ENCODE peak calls at places on chromosomes 12 and 14, in seven cellular contexts. O is endothelial cell of umbilical vein, B is cardiac muscle cell, Z is tibial artery, X is HCT116, W is HepG2, R is brain microvascular endothelial cell. E is an unnamed sample.

GRCh38 chr12:64010069-64010686 is 165.7 kb downstream of the SRGAP1 start:
- DNase-seq in R (peak; percentile 81), X (no peak), B (peak; percentile 35), O (no peak), W (peak; percentile 74), Z (no peak), E (no peak)

GRCh38 chr14:53032161-53032803 is 81.4 kb upstream of the FERMT2 start:
- DNase-seq in O (peak; percentile 7), W (peak; percentile 69), R (peak; percentile 86), Z (no peak), X (peak; percentile 40), B (peak; percentile 87), E (no peak)

GRCh38 chr12:52076811-52077210 is 2.7 kb upstream of the SMIM41 start:
- DNase-seq in W (no peak), B (no peak), Z (no peak), O (no peak), R (no peak), X (no peak), E (no peak)

GRCh38 chr12:30926243-30927209 is at the start of gene TSPAN11:
- DNase-seq in B (peak; percentile 47), R (peak; percentile 12), O (peak; percentile 48), Z (peak; percentile 59), X (no peak), W (no peak), E (peak; percentile 14)

GRCh38 chr14:93049295-93049694 is 66.4 kb downstream of the ITPK1 start:
- DNase-seq in X (no peak), Z (no peak), R (no peak), O (peak; percentile 33), B (no peak), W (no peak), E (no peak)

GRCh38 chr12:122951406-122951805 is 14.9 kb downstream of the ABCB9 start:
- DNase-seq in W (peak; percentile 38), Z (no peak), X (peak; percentile 37), B (no peak), R (peak; percentile 59), O (peak; percentile 56), E (no peak)

GRCh38 chr14:54177009-54177408 is 219.8 kb upstream of the CDKN3 start:
- DNase-seq in R (no peak), O (peak; percentile 41), W (no peak), B (no peak), X (no peak), Z (no peak), E (no peak)

GRCh38 chr12:130382818-130383217 is 45.1 kb downstream of the PIWIL1 start:
- DNase-seq in X (no peak), B (no peak), O (no peak), R (no peak), W (no peak), Z (no peak), E (no peak)

GRCh38 chr12:91043408-91043807 is 14.4 kb downstream of the KERA start:
- DNase-seq in W (no peak), R (no peak), X (no peak), O (no peak), B (no peak), Z (no peak), E (no peak)

GRCh38 chr12:117518594-117519270 is 157.3 kb upstream of the NOS1 start:
- DNase-seq in O (no peak), W (peak; percentile 88), R (no peak), X (no peak), Z (no peak), B (no peak), E (no peak)

GRCh38 chr14:104399432-104400155 is 180.0 kb upstream of the C14orf180 start:
- DNase-seq in R (no peak), O (no peak), Z (no peak), B (no peak), X (no peak), W (no peak), E (no peak)

GRCh38 chr12:76024942-76025600 is 6.5 kb downstream of the PHLDA1 start:
- DNase-seq in Z (no peak), B (peak; percentile 81), O (peak; percentile 42), R (peak; percentile 68), W (no peak), X (no peak), E (no peak)

GRCh38 chr14:26138764-26139445 is 458.9 kb downstream of the NOVA1 start:
- DNase-seq in Z (no peak), R (peak; percentile 6), W (no peak), B (peak; percentile 46), O (peak; percentile 83), X (no peak), E (no peak)

DNA sequence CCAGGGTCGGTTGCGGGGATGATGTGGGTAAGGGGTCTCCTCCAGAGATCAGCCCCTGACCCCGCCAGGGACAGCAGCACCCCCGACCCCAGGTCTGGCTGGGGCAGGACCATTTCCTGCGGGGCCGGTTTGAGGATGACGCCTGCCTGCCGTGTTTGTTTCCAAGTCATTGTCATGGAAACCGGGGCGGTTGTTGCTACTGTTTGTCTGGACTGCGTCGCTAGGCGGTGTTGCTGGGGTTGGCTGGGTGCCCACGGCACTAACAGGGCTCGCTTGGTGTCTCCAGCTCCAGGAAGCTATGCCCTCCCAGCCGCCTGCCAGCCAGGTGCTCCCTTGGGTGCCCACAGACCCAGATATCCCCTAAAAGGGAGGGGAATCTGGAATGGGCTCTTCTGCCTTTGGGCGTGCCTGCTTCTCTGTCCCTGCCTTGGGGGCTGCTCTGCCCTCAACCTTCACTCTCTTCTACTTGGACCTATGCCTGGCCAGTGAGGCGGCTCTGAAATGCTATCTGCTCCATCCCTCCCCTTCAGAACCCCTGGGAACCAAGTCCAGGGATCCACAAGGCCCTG is 4.7 kb upstream of the CRIP1 start:
- DNase-seq in Z (peak; percentile 98), X (peak; percentile 95), R (peak; percentile 98), O (peak; percentile 97), W (peak; percentile 93), B (peak; percentile 98), E (peak; percentile 82)
- H3K27me3 ChIP-seq in Z (no peaks in the 10 kb centered on the region), X (no peaks in the 10 kb centered on the region), R (peaks cover 8% of the 10 kb centered on the region), O (no peaks in the 10 kb centered on the region), W (peaks cover 32% of the 10 kb centered on the region), B (peaks cover 14% of the 10 kb centered on the region), E (no peaks in the 10 kb centered on the region)

DNA sequence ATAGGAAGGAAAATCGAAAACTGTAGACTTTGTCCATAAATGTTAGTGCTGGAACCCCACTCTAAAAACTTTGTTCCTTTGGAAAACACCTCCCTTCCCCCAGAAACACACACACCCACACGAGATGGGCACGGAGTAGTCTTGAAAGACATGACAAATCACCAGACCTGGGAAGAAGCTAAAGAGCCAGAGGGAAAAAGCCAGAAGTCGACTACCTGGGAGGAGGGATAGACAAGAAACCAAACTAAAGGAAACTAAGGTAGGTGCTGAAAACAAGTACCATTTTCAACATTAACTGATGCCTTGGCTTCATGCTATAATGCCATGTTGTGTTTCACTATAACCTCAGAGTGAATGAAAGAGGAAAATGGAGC is 899 bp upstream of the NANOG start:
- DNase-seq in Z (no peak), O (no peak), W (no peak), B (no peak), X (no peak), R (no peak), E (no peak)
- H3K4me3 ChIP-seq in Z (no peak overlapping the region), O (no peak overlapping the region), W (no peak overlapping the region), B (no peak overlapping the region), X (no peak overlapping the region), R (no peak overlapping the region), E (no peak overlapping the region)

GRCh38 chr12:29187756-29188155 is 38.7 kb downstream of the FAR2 start:
- DNase-seq in O (no peak), B (peak; percentile 79), Z (no peak), X (no peak), W (no peak), R (no peak), E (no peak)
- H3K36me3 ChIP-seq in O (no peaks in the 10 kb centered on the region), B (no peaks in the 10 kb centered on the region), Z (no peaks in the 10 kb centered on the region), X (no peaks in the 10 kb centered on the region), W (no peaks in the 10 kb centered on the region), R (no peaks in the 10 kb centered on the region), E (no peaks in the 10 kb centered on the region)

GRCh38 chr14:47678993-47679392 is 3.6 kb upstream of the MDGA2 start:
- DNase-seq in R (no peak), W (no peak), X (no peak), O (no peak), B (no peak), Z (no peak), E (no peak)

GRCh38 chr14:47675489-47676300 is at the start of gene MDGA2:
- DNase-seq in Z (no peak), X (no peak), O (no peak), R (peak; percentile 26), B (peak; percentile 21), W (no peak), E (no peak)

GRCh38 chr14:47675239-47675488 is 241 bp downstream of the MDGA2 start:
- DNase-seq in O (no peak), W (no peak), R (no peak), X (no peak), Z (no peak), B (no peak), E (no peak)

GRCh38 chr14:47676301-47676617 is 854 bp upstream of the MDGA2 start:
- DNase-seq in W (no peak), R (no peak), Z (no peak), B (no peak), O (no peak), X (no peak), E (no peak)

DNA sequence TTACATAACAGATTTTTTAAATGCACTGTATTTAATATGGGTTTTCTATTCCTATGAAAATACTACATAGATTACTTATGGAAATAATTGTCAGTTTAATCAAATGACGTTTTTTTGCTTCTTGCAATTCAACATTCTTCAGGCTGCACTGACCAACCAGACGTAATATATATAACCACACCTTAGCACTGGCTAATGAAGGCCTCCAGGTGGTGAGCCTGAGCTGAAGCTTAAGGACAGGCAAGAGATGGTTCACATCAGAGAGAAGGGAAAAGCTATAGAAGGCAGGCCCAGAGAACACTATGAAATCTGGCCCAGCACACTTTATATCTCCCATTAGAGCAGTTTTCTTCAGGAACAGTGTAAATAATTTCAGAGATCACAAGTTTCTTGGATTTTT is 2.8 kb upstream of the MDGA2 start:
- DNase-seq in Z (no peak), B (no peak), W (peak; percentile 3), R (no peak), O (no peak), X (no peak), E (no peak)
- H3K27me3 ChIP-seq in Z (peaks cover 45% of the 10 kb centered on the region), B (peaks cover 48% of the 10 kb centered on the region), W (peaks cover 25% of the 10 kb centered on the region), R (peaks cover 4% of the 10 kb centered on the region), O (peaks cover 25% of the 10 kb centered on the region), X (no peaks in the 10 kb centered on the region), E (no peaks in the 10 kb centered on the region)

GRCh38 chr12:24945822-24946221 is 3.1 kb downstream of the BCAT1 start:
- DNase-seq in X (no peak), B (no peak), R (no peak), O (peak; percentile 26), W (no peak), Z (no peak), E (no peak)
- H3K4me3 ChIP-seq in X (no peak overlapping the region), B (no peak overlapping the region), R (peak overlapping the region; percentile 75), O (peak overlapping the region; percentile 95), W (no peak overlapping the region), Z (no peak overlapping the region), E (no peak overlapping the region)

GRCh38 chr12:69589082-69589481 is 3.8 kb downstream of the CCT2 start:
- DNase-seq in R (no peak), O (no peak), Z (no peak), W (no peak), B (no peak), X (no peak), E (no peak)
- H3K36me3 ChIP-seq in R (peaks cover 72% of the 10 kb centered on the region), O (peaks cover 47% of the 10 kb centered on the region), Z (peaks cover 70% of the 10 kb centered on the region), W (peaks cover 67% of the 10 kb centered on the region), B (peaks cover 74% of the 10 kb centered on the region), X (peaks cover 69% of the 10 kb centered on the region), E (peaks cover 18% of the 10 kb centered on the region)

GRCh38 chr14:94770251-94770749 is 387 bp upstream of the GSC start:
- DNase-seq in B (no peak), O (no peak), R (no peak), Z (no peak), X (no peak), W (no peak), E (no peak)
- H3K27me3 ChIP-seq in B (peaks cover 100% of the 10 kb centered on the region), O (peaks cover 78% of the 10 kb centered on the region), R (peaks cover 95% of the 10 kb centered on the region), Z (peaks cover 87% of the 10 kb centered on the region), X (peaks cover 7% of the 10 kb centered on the region), W (peaks cover 87% of the 10 kb centered on the region), E (no peaks in the 10 kb centered on the region)

GRCh38 chr12:12598864-12599263 is 12.8 kb upstream of the CREBL2 start:
- DNase-seq in X (no peak), Z (no peak), B (no peak), W (no peak), R (no peak), O (no peak), E (no peak)
- H3K4me3 ChIP-seq in X (no peak overlapping the region), Z (no peak overlapping the region), B (no peak overlapping the region), W (no peak overlapping the region), R (no peak overlapping the region), O (no peak overlapping the region), E (no peak overlapping the region)